ENCODE peak calls at places on chromosome 17, in five cellular contexts. M is choroid plexus epithelial cell, X is GM13977, Z is GM20000, V is dorsolateral prefrontal cortex. W is an unnamed sample.

GRCh38 chr17:39776267-39776666 is 38.5 kb downstream of the GRB7 start:
- DNase-seq in M (no peak), X (no peak), Z (no peak), V (no peak), W (no peak)

GRCh38 chr17:78284146-78284545 is 52.7 kb downstream of the TMEM235 start:
- DNase-seq in M (peak; percentile 99), X (no peak), Z (no peak), V (no peak), W (peak; percentile 78)

GRCh38 chr17:46972346-46972745 is 6.7 kb downstream of the RPRML start:
- DNase-seq in M (no peak), X (no peak), Z (no peak), V (no peak), W (no peak)

GRCh38 chr17:80123791-80124190 is 22.4 kb downstream of the GAA start:
- DNase-seq in M (no peak), X (peak; percentile 14), Z (no peak), V (no peak), W (peak; percentile 76)

GRCh38 chr17:58272367-58273280 is 8.1 kb downstream of the MPO start:
- DNase-seq in M (no peak), X (no peak), Z (no peak), V (no peak), W (no peak)

GRCh38 chr17:81097134-81097942 is 62.4 kb downstream of the BAIAP2 start:
- DNase-seq in M (peak; percentile 87), X (peak; percentile 67), Z (peak; percentile 68), V (peak; percentile 73), W (peak; percentile 87)

GRCh38 chr17:7932483-7932891 is 481 bp downstream of the CNTROB start:
- DNase-seq in M (peak; percentile 39), X (peak; percentile 60), Z (no peak), V (no peak), W (peak; percentile 31)

GRCh38 chr17:60923000-60923399 is 245.3 kb downstream of the BCAS3 start:
- DNase-seq in M (no peak), X (no peak), Z (no peak), V (no peak), W (no peak)

GRCh38 chr17:4711671-4712111 is 1.3 kb downstream of the ARRB2 start:
- DNase-seq in M (no peak), X (no peak), Z (no peak), V (peak; percentile 55), W (no peak)

GRCh38 chr17:77235370-77236080 is 94.8 kb downstream of the SEC14L1 start:
- DNase-seq in M (peak; percentile 87), X (no peak), Z (no peak), V (no peak), W (peak; percentile 76)

GRCh38 chr17:79752175-79752574 is 21.4 kb downstream of the ENPP7 start:
- DNase-seq in M (no peak), X (no peak), Z (no peak), V (no peak), W (no peak)

GRCh38 chr17:41510251-41511065 is 5.0 kb upstream of the KRT13 start:
- DNase-seq in M (no peak), X (no peak), Z (no peak), V (no peak), W (no peak)

GRCh38 chr17:35729405-35729833 is 2.0 kb upstream of the RASL10B start:
- DNase-seq in M (no peak), X (no peak), Z (no peak), V (no peak), W (no peak)

GRCh38 chr17:10666921-10667320 is 9.8 kb upstream of the MYH3 start:
- DNase-seq in M (peak; percentile 23), X (no peak), Z (no peak), V (no peak), W (no peak)

GRCh38 chr17:75417054-75417453 is 11.6 kb upstream of the GRB2 start:
- DNase-seq in M (no peak), X (no peak), Z (no peak), V (no peak), W (peak; percentile 27)

GRCh38 chr17:49495842-49496182 is 719 bp downstream of the NGFR start:
- DNase-seq in M (no peak), X (no peak), Z (no peak), V (no peak), W (no peak)

GRCh38 chr17:42494673-42495072 is 36.0 kb downstream of the ATP6V0A1 start:
- DNase-seq in M (no peak), X (no peak), Z (no peak), V (no peak), W (no peak)

GRCh38 chr17:19569785-19570496 is 36.3 kb downstream of the SLC47A1 start:
- DNase-seq in M (no peak), X (no peak), Z (no peak), V (no peak), W (no peak)

GRCh38 chr17:73338050-73338491 is 26.3 kb upstream of the CDC42EP4 start:
- DNase-seq in M (peak; percentile 52), X (no peak), Z (no peak), V (no peak), W (peak; percentile 36)

GRCh38 chr17:2181206-2181983 is 122.2 kb downstream of the SMG6 start:
- DNase-seq in M (peak; percentile 94), X (no peak), Z (no peak), V (peak; percentile 77), W (peak; percentile 97)

GRCh38 chr17:5241861-5242671 is 7.4 kb upstream of the SCIMP start:
- DNase-seq in M (no peak), X (peak; percentile 65), Z (peak; percentile 64), V (no peak), W (no peak)

GRCh38 chr17:199806-200603 is 18.6 kb upstream of the DOC2B start:
- DNase-seq in M (no peak), X (no peak), Z (no peak), V (no peak), W (no peak)

GRCh38 chr17:2054740-2055493 is at the start of gene HIC1:
- DNase-seq in M (peak; percentile 82), X (peak; percentile 94), Z (peak; percentile 92), V (no peak), W (peak; percentile 81)

GRCh38 chr17:40326014-40326831 is 17.2 kb downstream of the RARA start:
- DNase-seq in M (no peak), X (peak; percentile 64), Z (no peak), V (no peak), W (no peak)

GRCh38 chr17:9982159-9982558 is 77.1 kb upstream of the RCVRN start:
- DNase-seq in M (peak; percentile 13), X (no peak), Z (no peak), V (no peak), W (no peak)

GRCh38 chr17:81322271-81323082 is 27.4 kb upstream of the SLC38A10 start:
- DNase-seq in M (no peak), X (peak; percentile 88), Z (peak; percentile 88), V (no peak), W (no peak)

GRCh38 chr17:48795444-48796162 is 21.4 kb downstream of the TTLL6 start:
- DNase-seq in M (peak; percentile 73), X (no peak), Z (no peak), V (no peak), W (peak; percentile 63)

GRCh38 chr17:73325527-73325842 is 13.7 kb upstream of the CDC42EP4 start:
- DNase-seq in M (peak; percentile 85), X (no peak), Z (no peak), V (no peak), W (peak; percentile 95)

GRCh38 chr17:36918260-36918691 is 19.0 kb upstream of the LHX1 start:
- DNase-seq in M (peak; percentile 59), X (no peak), Z (no peak), V (no peak), W (no peak)

GRCh38 chr17:83136156-83136555 is 56.7 kb downstream of the METRNL start:
- DNase-seq in M (no peak), X (no peak), Z (no peak), V (no peak), W (no peak)

GRCh38 chr17:38559880-38560230 is 45.9 kb downstream of the SRCIN1 start:
- DNase-seq in M (no peak), X (no peak), Z (no peak), V (no peak), W (no peak)

GRCh38 chr17:42519546-42520444 is 16.2 kb upstream of the NAGLU start:
- DNase-seq in M (peak; percentile 99), X (no peak), Z (no peak), V (peak; percentile 73), W (peak; percentile 99)

GRCh38 chr17:7588553-7589203 is 1.2 kb downstream of the SOX15 start:
- DNase-seq in M (no peak), X (peak; percentile 42), Z (peak; percentile 41), V (no peak), W (no peak)

W was measured in cardiac fibroblast.